ENCODE peak calls at places on chromosomes 11 and 22, in nine cellular contexts. Q, X, F, A, D, B, W, J and S are unnamed samples.

GRCh38 chr11:71443736-71444410 is 4.3 kb downstream of the DHCR7 start:
- DNase-seq in J (peak), W (no peak), Q (no peak), D (no peak), X (no peak), F (peak), A (no peak), B (no peak), S (peak)

GRCh38 chr11:69644962-69645675 is 4.2 kb downstream of the CCND1 start:
- DNase-seq in W (no peak), J (no peak), A (no peak), F (no peak), Q (no peak), B (no peak), D (no peak), X (no peak), S (peak)

GRCh38 chr11:83990160-83990733 is 704.1 kb upstream of the CCDC90B start:
- DNase-seq in X (no peak), J (no peak), B (no peak), F (no peak), Q (no peak), A (no peak), D (no peak), W (no peak), S (no peak)

GRCh38 chr11:34546511-34547206 is 33.1 kb upstream of the ELF5 start:
- DNase-seq in X (no peak), B (peak), D (no peak), Q (no peak), W (no peak), J (no peak), F (no peak), A (no peak), S (no peak)

GRCh38 chr11:126477526-126478275 is 122.2 kb downstream of the ST3GAL4 start:
- DNase-seq in W (no peak), D (no peak), J (no peak), Q (no peak), B (no peak), F (no peak), X (no peak), A (no peak), S (no peak)

GRCh38 chr11:78954261-78954660 is 379.6 kb upstream of the NARS2 start:
- DNase-seq in J (no peak), W (no peak), Q (no peak), A (no peak), F (no peak), D (no peak), X (no peak), B (no peak), S (no peak)

GRCh38 chr11:27241316-27242122 is 121.5 kb downstream of the CCDC34 start:
- DNase-seq in B (no peak), D (no peak), X (peak), Q (peak), F (no peak), A (no peak), J (no peak), W (peak), S (no peak)

GRCh38 chr22:49561338-49561737 is 266.3 kb downstream of the BRD1 start:
- DNase-seq in A (no peak), B (no peak), J (peak), D (no peak), F (no peak), W (no peak), Q (no peak), X (no peak), S (no peak)

GRCh38 chr11:114970908-114971645 is 292.8 kb downstream of the NXPE2 start:
- DNase-seq in W (no peak), J (no peak), D (no peak), X (no peak), F (no peak), B (no peak), Q (no peak), A (no peak), S (no peak)

GRCh38 chr22:46374663-46375474 is 39.4 kb downstream of the TRMU start:
- DNase-seq in J (peak), B (no peak), Q (peak), A (no peak), W (no peak), X (no peak), F (no peak), D (no peak), S (no peak)

GRCh38 chr11:16787035-16787744 is 48.7 kb downstream of the C11orf58 start:
- DNase-seq in D (no peak), F (no peak), J (no peak), W (peak), Q (no peak), X (peak), B (no peak), A (no peak), S (no peak)

GRCh38 chr11:67439321-67440228 is 2.1 kb upstream of the PTPRCAP start:
- DNase-seq in X (peak), J (no peak), B (no peak), A (no peak), W (no peak), D (no peak), Q (no peak), F (peak), S (no peak)

GRCh38 chr11:65118097-65118837 is 766 bp upstream of the ZNHIT2 start:
- DNase-seq in X (no peak), D (no peak), W (no peak), F (no peak), Q (no peak), A (no peak), J (no peak), B (no peak), S (no peak)

GRCh38 chr11:112694244-112694643 is 267.0 kb upstream of the NCAM1 start:
- DNase-seq in W (no peak), A (no peak), F (no peak), X (no peak), D (no peak), Q (peak), B (no peak), J (no peak), S (no peak)

GRCh38 chr11:95451261-95451660 is 220.3 kb upstream of the SESN3 start:
- DNase-seq in D (no peak), Q (no peak), B (no peak), A (no peak), X (peak), W (no peak), J (no peak), F (no peak), S (no peak)

GRCh38 chr11:16785520-16786128 is 47.2 kb downstream of the C11orf58 start:
- DNase-seq in X (peak), B (peak), Q (peak), J (peak), A (peak), D (peak), F (peak), W (peak), S (peak)

GRCh38 chr11:121416909-121417567 is 35.1 kb upstream of the SORL1 start:
- DNase-seq in F (peak), J (peak), X (peak), W (peak), A (peak), B (no peak), D (no peak), Q (peak), S (no peak)

GRCh38 chr11:115164774-115165173 is 339.4 kb downstream of the CADM1 start:
- DNase-seq in J (no peak), W (no peak), F (peak), Q (no peak), B (no peak), X (no peak), A (no peak), D (no peak), S (peak)

GRCh38 chr22:32018056-32018455 is 25.0 kb upstream of the SLC5A1 start:
- DNase-seq in X (peak), J (no peak), Q (peak), A (no peak), W (no peak), F (no peak), B (no peak), D (no peak), S (no peak)

GRCh38 chr11:131064373-131064991 is 148.2 kb upstream of the SNX19 start:
- DNase-seq in J (no peak), Q (peak), F (peak), A (peak), B (peak), D (peak), W (peak), X (peak), S (peak)

GRCh38 chr11:131065435-131066295 is 149.4 kb upstream of the SNX19 start:
- DNase-seq in A (no peak), Q (no peak), W (no peak), J (no peak), X (no peak), F (no peak), B (no peak), D (no peak), S (no peak)

GRCh38 chr11:131073167-131073566 is 156.9 kb upstream of the SNX19 start:
- DNase-seq in J (no peak), D (no peak), B (no peak), W (peak), Q (no peak), A (no peak), F (no peak), X (no peak), S (no peak)

GRCh38 chr11:131066551-131066950 is 150.3 kb upstream of the SNX19 start:
- DNase-seq in W (no peak), B (no peak), J (no peak), F (no peak), X (no peak), A (no peak), D (no peak), Q (no peak), S (no peak)

GRCh38 chr11:131070365-131070764 is 154.1 kb upstream of the SNX19 start:
- DNase-seq in J (no peak), D (no peak), F (no peak), W (no peak), A (no peak), X (no peak), B (no peak), Q (no peak), S (no peak)
- TF ChIP-seq CTCF in J (no peak), D (no peak), F (no peak), W (no peak), A (no peak), X (no peak), B (peak), Q (no peak), S (no peak)

GRCh38 chr22:21104126-21104691 is 58.5 kb downstream of the LRRC74B start:
- DNase-seq in B (no peak), D (no peak), X (no peak), A (no peak), Q (no peak), J (no peak), W (no peak), F (no peak), S (no peak)

GRCh38 chr22:21101877-21102638 is 56.3 kb downstream of the LRRC74B start:
- DNase-seq in F (no peak), Q (no peak), J (no peak), B (no peak), X (no peak), D (no peak), W (no peak), A (no peak), S (no peak)

GRCh38 chr22:21103633-21104032 is 57.9 kb downstream of the LRRC74B start:
- DNase-seq in D (no peak), J (no peak), W (no peak), Q (no peak), X (no peak), A (no peak), B (no peak), F (no peak), S (no peak)

GRCh38 chr22:21100149-21101032 is 54.6 kb downstream of the LRRC74B start:
- DNase-seq in J (no peak), X (no peak), W (peak), D (no peak), A (no peak), Q (no peak), B (no peak), F (no peak), S (no peak)

DNA sequence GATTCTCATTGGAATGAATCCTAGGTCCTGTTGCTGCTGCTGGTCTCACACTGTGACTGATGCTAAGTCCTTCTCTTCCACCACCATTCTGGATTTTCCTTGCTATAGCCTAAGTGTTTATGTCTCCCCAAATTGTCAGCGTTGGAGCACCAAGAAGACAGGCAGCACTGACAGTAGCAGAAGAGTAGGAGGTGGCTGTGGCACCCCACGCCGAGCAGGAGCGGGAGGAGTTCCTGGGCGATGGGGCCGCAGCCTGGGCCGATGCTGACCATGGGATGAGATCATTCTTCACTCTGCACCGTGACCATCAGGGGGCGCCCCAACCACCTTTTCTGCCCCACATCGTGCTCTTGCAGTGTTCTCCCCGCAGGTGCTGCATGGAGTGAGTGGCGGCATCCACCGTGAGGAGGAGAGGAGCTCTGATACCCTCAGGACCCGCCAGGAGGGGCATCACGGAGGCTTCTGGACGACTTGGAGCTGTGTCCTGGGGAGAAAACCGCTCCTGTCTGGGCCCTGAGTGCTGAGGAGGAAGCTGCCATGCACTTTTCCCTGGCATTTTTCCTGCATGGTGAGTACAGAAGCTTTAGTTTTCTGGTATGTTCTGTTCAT is 57.0 kb downstream of the LRRC74B start:
- DNase-seq in B (peak), Q (peak), J (peak), X (peak), A (no peak), D (peak), F (peak), W (peak), S (peak)
- TF ChIP-seq CTCF in B (peak), Q (peak), J (peak), X (peak), A (peak), D (peak), F (peak), W (peak), S (peak)

DNA sequence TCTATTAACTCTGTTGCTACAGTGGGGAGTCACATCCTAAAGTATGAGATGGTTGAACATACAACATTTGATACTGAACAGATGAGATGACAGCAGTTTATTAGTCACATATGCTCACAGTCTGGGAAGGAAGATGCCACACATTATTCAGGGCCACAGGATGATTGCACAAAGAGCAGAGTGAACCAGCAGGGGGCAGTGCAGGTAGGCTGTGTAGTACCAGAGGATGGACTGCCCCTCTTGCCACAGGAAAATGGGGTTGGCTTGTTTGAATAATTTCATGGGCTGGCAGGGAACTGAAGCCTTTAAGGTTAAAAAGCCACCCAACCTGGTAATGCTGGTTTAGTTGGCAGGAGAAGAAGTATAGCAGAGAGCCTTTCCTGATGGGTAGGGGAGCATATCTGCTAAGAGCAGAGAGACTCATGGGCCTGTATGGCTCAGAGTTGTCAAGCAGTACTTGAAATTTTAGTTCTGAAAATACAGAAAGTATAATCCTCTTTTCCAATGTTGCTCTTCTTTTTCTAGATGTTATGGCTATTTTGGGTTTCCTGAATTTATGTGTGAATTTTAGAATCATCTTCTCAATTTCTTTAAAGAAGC is 180.4 kb upstream of the B3GAT1 start:
- DNase-seq in D (peak), Q (no peak), B (peak), W (no peak), F (no peak), X (no peak), J (no peak), A (no peak), S (peak)
- TF ChIP-seq CTCF in D (peak), Q (peak), B (peak), W (no peak), F (no peak), X (no peak), J (no peak), A (peak), S (peak)

DNA sequence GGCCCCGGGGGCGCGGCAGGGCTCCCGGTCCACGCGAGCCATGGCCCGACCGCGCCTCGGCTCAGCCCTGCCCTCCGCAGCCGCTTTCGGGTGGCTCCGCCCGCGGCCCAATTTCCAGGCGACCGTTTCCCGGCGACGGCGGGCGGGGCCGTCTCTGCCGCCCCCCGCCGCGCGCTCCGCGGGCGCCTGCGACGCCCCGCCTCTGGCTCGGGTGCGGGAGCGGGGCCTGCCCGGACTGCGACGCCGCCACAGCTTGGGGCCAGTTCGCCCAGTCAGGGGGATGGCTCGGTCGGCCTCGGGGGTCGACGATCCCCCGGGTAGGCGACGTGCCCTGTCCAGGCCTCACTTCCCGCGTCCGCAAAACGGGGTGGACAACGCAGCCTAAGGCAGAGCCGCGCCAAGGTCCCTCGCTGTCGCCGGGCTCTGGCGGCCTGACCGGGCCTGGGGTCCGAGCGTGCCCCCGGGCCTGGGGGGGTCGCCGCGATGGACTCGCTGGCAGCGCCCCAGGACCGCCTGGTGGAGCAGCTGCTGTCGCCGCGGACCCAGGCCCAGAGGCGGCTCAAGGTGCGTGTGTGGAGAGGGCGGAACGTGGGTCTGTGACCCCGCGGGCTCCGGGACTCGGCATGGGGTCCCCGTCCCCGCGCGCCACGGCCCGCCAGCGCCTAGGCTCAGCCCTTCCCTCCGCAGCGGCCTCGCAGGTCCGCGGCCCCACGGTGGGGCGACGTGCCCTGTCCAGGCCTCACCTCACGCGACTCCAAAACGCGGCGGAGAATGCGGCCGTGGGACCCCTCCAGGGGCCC is 4.2 kb downstream of the SEPTIN5 start:
- DNase-seq in Q (no peak), X (no peak), B (no peak), W (no peak), A (no peak), J (no peak), F (no peak), D (no peak), S (no peak)
- TF ChIP-seq CTCF in Q (no peak), X (no peak), B (no peak), W (no peak), A (no peak), J (no peak), F (no peak), D (peak), S (no peak)

GRCh38 chr11:44949160-44950035 is 1.3 kb downstream of the TP53I11 start:
- DNase-seq in W (peak), F (no peak), A (no peak), X (peak), B (peak), D (peak), J (no peak), Q (no peak), S (no peak)
- TF ChIP-seq CTCF in W (peak), F (no peak), A (peak), X (peak), B (peak), D (peak), J (peak), Q (peak), S (peak)

GRCh38 chr11:73286240-73286810 is 14.2 kb downstream of the P2RY6 start:
- DNase-seq in J (no peak), W (no peak), F (no peak), D (no peak), Q (no peak), B (no peak), A (no peak), X (no peak), S (no peak)
- TF ChIP-seq CTCF in J (no peak), W (no peak), F (no peak), D (no peak), Q (no peak), B (no peak), A (no peak), X (no peak), S (no peak)

DNA sequence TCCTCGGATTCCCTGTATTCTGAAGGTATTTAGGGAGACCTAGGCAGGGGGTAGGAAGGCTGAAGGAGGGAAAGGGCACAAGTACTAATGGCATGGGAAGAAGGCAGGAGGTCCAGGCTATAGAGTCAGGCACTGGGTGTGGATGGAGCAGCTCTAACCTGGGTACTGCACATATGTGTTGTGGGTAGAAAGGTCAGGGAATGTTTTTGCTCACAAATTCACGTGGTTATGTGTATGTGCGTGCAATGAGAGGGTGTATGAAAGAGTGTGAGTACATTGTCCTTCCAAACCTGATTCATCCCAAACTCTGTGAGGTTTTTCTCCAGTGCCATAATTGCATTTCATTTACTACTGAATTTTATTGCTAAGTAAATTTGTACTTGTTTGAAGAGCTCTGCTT is 23.2 kb downstream of the DNHD1 start:
- DNase-seq in B (no peak), X (no peak), A (no peak), J (no peak), D (no peak), W (no peak), F (no peak), Q (no peak), S (no peak)
- TF ChIP-seq CTCF in B (no peak), X (no peak), A (no peak), J (no peak), D (no peak), W (no peak), F (no peak), Q (no peak), S (no peak)

GRCh38 chr22:22462813-22463567 is 45.6 kb downstream of the ZNF280B start:
- DNase-seq in X (no peak), W (no peak), B (peak), Q (no peak), A (no peak), D (no peak), J (no peak), F (no peak), S (no peak)
- TF ChIP-seq CTCF in X (peak), W (peak), B (peak), Q (peak), A (peak), D (peak), J (no peak), F (no peak), S (no peak)

GRCh38 chr11:46677991-46678740 is 22.3 kb downstream of the ARHGAP1 start:
- DNase-seq in J (no peak), B (no peak), F (no peak), D (no peak), X (no peak), Q (no peak), W (peak), A (no peak), S (no peak)
- TF ChIP-seq CTCF in J (no peak), B (no peak), F (no peak), D (no peak), X (no peak), Q (peak), W (peak), A (no peak), S (no peak)